ENCODE peak calls at places on chromosome 3, in four cellular contexts. O is ovary, D is NCI-H2081, N is AG08396. L is an unnamed sample.

GRCh38 chr3:157499342-157499963 is 3.8 kb downstream of the VEPH1 start:
- DNase-seq in D (no peak), N (peak), O (no peak), L (no peak)

GRCh38 chr3:48565591-48566400 is 2.2 kb upstream of the UCN2 start:
- DNase-seq in O (no peak), N (peak), D (no peak), L (no peak)

GRCh38 chr3:52396907-52397591 is 47.9 kb downstream of the SEMA3G start:
- DNase-seq in O (peak), D (no peak), N (no peak), L (no peak)

GRCh38 chr3:64916937-64917336 is 229.1 kb upstream of the ADAMTS9 start:
- DNase-seq in N (no peak), D (no peak), O (no peak), L (no peak)

GRCh38 chr3:194298331-194299227 is 52.5 kb downstream of the CPN2 start:
- DNase-seq in O (peak), D (peak), N (no peak), L (no peak)

GRCh38 chr3:190038050-190038631 is 82.6 kb downstream of the P3H2 start:
- DNase-seq in O (no peak), D (no peak), N (peak), L (no peak)

GRCh38 chr3:195149292-195149691 is 121.7 kb downstream of the XXYLT1 start:
- DNase-seq in D (no peak), N (no peak), O (no peak), L (no peak)

GRCh38 chr3:38696034-38696433 is 46.5 kb upstream of the SCN5A start:
- DNase-seq in N (no peak), D (no peak), O (no peak), L (no peak)

GRCh38 chr3:114624047-114624445 is 330.2 kb downstream of the TIGIT start:
- DNase-seq in N (peak), D (no peak), O (peak), L (no peak)

GRCh38 chr3:171586274-171586673 is 126.1 kb upstream of the TNIK start:
- DNase-seq in D (no peak), O (no peak), N (no peak), L (no peak)

GRCh38 chr3:60013241-60013640 is 963.4 kb upstream of the CFAP20DC start:
- DNase-seq in D (no peak), O (no peak), N (no peak), L (no peak)

GRCh38 chr3:139302084-139302800 is 41.6 kb upstream of the MRPS22 start:
- DNase-seq in N (peak), D (no peak), O (peak), L (no peak)

GRCh38 chr3:46930945-46931403 is 45.6 kb downstream of the CCDC12 start:
- DNase-seq in O (peak), D (no peak), N (no peak), L (no peak)

GRCh38 chr3:123489400-123490004 is 40.6 kb upstream of the ADCY5 start:
- DNase-seq in D (peak), O (peak), N (peak), L (no peak)